ENCODE peak calls at places on chromosomes 3 and 15, in five cellular contexts. Q, A, L, J and N are unnamed samples.

GRCh38 chr3:43162573-43163084 is 56.8 kb upstream of the POMGNT2 start:
- DNase-seq in Q (no peak), A (no peak), L (no peak), J (no peak), N (no peak)

GRCh38 chr3:43372809-43373587 is 86.7 kb downstream of the SNRK start:
- DNase-seq in Q (no peak), A (no peak), L (no peak), J (no peak), N (no peak)

GRCh38 chr15:39597751-39598185 is 16.9 kb downstream of the THBS1 start:
- DNase-seq in Q (no peak), A (no peak), L (no peak), J (no peak), N (no peak)

GRCh38 chr15:77327844-77328529 is 91.9 kb downstream of the PEAK1 start:
- DNase-seq in Q (no peak), A (no peak), L (no peak), J (no peak), N (no peak)

GRCh38 chr3:142777927-142778326 is 54.1 kb downstream of the TRPC1 start:
- DNase-seq in Q (no peak), A (no peak), L (no peak), J (no peak), N (no peak)

GRCh38 chr3:125212509-125213372 is at the start of gene SLC12A8:
- DNase-seq in Q (no peak), A (peak; percentile 67), L (no peak), J (no peak), N (peak; percentile 75)

GRCh38 chr15:79896634-79897379 is at the start of gene MTHFS:
- DNase-seq in Q (peak; percentile 65), A (peak; percentile 90), L (peak; percentile 91), J (peak; percentile 82), N (peak; percentile 94)

GRCh38 chr3:60423556-60423955 is 827.7 kb downstream of the FHIT start:
- DNase-seq in Q (no peak), A (no peak), L (no peak), J (no peak), N (no peak)

GRCh38 chr3:45124379-45124778 is 21.8 kb downstream of the CDCP1 start:
- DNase-seq in Q (no peak), A (no peak), L (no peak), J (no peak), N (no peak)

GRCh38 chr15:66234798-66235197 is 18.8 kb downstream of the MEGF11 start:
- DNase-seq in Q (no peak), A (no peak), L (no peak), J (no peak), N (no peak)

GRCh38 chr3:58249358-58250092 is 11.9 kb downstream of the ABHD6 start:
- DNase-seq in Q (no peak), A (peak; percentile 86), L (no peak), J (no peak), N (no peak)

GRCh38 chr15:32888221-32888761 is 170.5 kb downstream of the GREM1 start:
- DNase-seq in Q (no peak), A (no peak), L (no peak), J (no peak), N (no peak)

GRCh38 chr3:13879102-13879945 is 547 bp downstream of the WNT7A start:
- DNase-seq in Q (no peak), A (no peak), L (no peak), J (no peak), N (peak; percentile 79)

GRCh38 chr3:56923546-56924224 is 121.9 kb upstream of the ARHGEF3 start:
- DNase-seq in Q (no peak), A (no peak), L (no peak), J (no peak), N (no peak)

GRCh38 chr3:51269466-51269865 is 115.6 kb upstream of the MANF start:
- DNase-seq in Q (no peak), A (no peak), L (no peak), J (no peak), N (no peak)

GRCh38 chr15:40528801-40529200 is 36.0 kb downstream of the CCDC32 start:
- DNase-seq in Q (no peak), A (no peak), L (no peak), J (no peak), N (no peak)

GRCh38 chr15:64847016-64847415 is 5.3 kb downstream of the PLEKHO2 start:
- DNase-seq in Q (no peak), A (no peak), L (no peak), J (no peak), N (peak; percentile 29)

GRCh38 chr3:161014997-161015749 is 90.0 kb downstream of the B3GALNT1 start:
- DNase-seq in Q (no peak), A (no peak), L (no peak), J (no peak), N (no peak)

GRCh38 chr3:15241341-15241740 is 35.3 kb downstream of the CAPN7 start:
- DNase-seq in Q (peak; percentile 42), A (no peak), L (no peak), J (no peak), N (no peak)

GRCh38 chr3:176274161-176274560 is 923.1 kb downstream of the TBL1XR1 start:
- DNase-seq in Q (no peak), A (no peak), L (no peak), J (no peak), N (no peak)

GRCh38 chr3:166248784-166249183 is 411.6 kb upstream of the BCHE start:
- DNase-seq in Q (no peak), A (no peak), L (no peak), J (no peak), N (no peak)

GRCh38 chr3:34009480-34009844 is 211.0 kb downstream of the PDCD6IP start:
- DNase-seq in Q (no peak), A (no peak), L (no peak), J (no peak), N (no peak)

GRCh38 chr15:57631386-57632110 is 39.8 kb downstream of the MYZAP start:
- DNase-seq in Q (no peak), A (no peak), L (no peak), J (no peak), N (no peak)

GRCh38 chr3:144549161-144549560 is 577.5 kb downstream of the DIPK2A start:
- DNase-seq in Q (no peak), A (no peak), L (no peak), J (no peak), N (no peak)

GRCh38 chr15:49464513-49464912 is 41.5 kb downstream of the FGF7 start:
- DNase-seq in Q (no peak), A (no peak), L (no peak), J (no peak), N (no peak)

GRCh38 chr15:48775556-48775955 is 35.3 kb downstream of the CEP152 start:
- DNase-seq in Q (no peak), A (no peak), L (no peak), J (no peak), N (no peak)

GRCh38 chr15:63509933-63510547 is 5.6 kb downstream of the USP3 start:
- DNase-seq in Q (no peak), A (no peak), L (no peak), J (no peak), N (no peak)

GRCh38 chr15:29698030-29698701 is 124.1 kb downstream of the TJP1 start:
- DNase-seq in Q (no peak), A (no peak), L (no peak), J (no peak), N (no peak)

GRCh38 chr3:50978991-50979667 is 304.4 kb downstream of the DOCK3 start:
- DNase-seq in Q (no peak), A (no peak), L (no peak), J (no peak), N (no peak)

GRCh38 chr3:61606196-61606595 is 44.8 kb downstream of the PTPRG start:
- DNase-seq in Q (no peak), A (no peak), L (no peak), J (no peak), N (no peak)

GRCh38 chr15:77030928-77031375 is 36.0 kb downstream of the PSTPIP1 start:
- DNase-seq in Q (no peak), A (peak; percentile 41), L (no peak), J (no peak), N (peak; percentile 52)

GRCh38 chr15:28094732-28095521 is 4.2 kb downstream of the OCA2 start:
- DNase-seq in Q (no peak), A (peak; percentile 69), L (peak; percentile 90), J (peak; percentile 61), N (peak; percentile 94)

GRCh38 chr15:38085104-38085503 is 150.7 kb downstream of the TMCO5A start:
- DNase-seq in Q (no peak), A (no peak), L (no peak), J (no peak), N (no peak)

GRCh38 chr3:195574497-195575304 is 9.0 kb downstream of the APOD start:
- DNase-seq in Q (no peak), A (no peak), L (no peak), J (no peak), N (no peak)
- H3K27ac ChIP-seq in Q (no peak overlapping the region), A (no peak overlapping the region), L (no peak overlapping the region), J (no peak overlapping the region), N (no peak overlapping the region)

DNA sequence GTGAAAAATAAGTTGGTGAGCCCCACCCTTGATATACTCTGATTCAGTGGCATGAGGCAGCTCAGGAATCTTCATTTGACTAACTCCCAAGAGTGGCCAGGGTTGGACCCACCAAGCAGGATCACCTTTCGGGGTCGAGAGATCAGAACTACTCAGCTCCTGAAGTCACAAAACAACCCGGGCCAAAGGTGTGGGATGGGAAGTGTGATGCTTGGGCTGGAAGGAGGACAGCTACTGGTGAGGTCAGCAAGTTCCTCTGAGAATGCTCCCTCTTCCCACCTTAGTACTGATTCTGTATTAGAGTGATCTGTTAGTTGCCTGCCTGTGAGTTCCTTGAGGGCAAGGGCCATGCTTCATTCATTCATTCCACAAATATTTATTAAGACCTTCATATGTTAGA is 15.1 kb downstream of the ESYT3 start:
- DNase-seq in Q (no peak), A (no peak), L (no peak), J (no peak), N (no peak)
- H3K27ac ChIP-seq in Q (no peak overlapping the region), A (no peak overlapping the region), L (no peak overlapping the region), J (no peak overlapping the region), N (no peak overlapping the region)

GRCh38 chr3:187738089-187738399 is 7.2 kb downstream of the BCL6 start:
- DNase-seq in Q (no peak), A (no peak), L (no peak), J (no peak), N (no peak)

GRCh38 chr3:187737401-187738088 is 7.7 kb downstream of the BCL6 start:
- DNase-seq in Q (peak; percentile 68), A (peak; percentile 86), L (peak; percentile 88), J (peak; percentile 81), N (peak; percentile 94)

GRCh38 chr3:187735837-187736236 is 9.4 kb downstream of the BCL6 start:
- DNase-seq in Q (no peak), A (peak; percentile 91), L (no peak), J (no peak), N (no peak)

GRCh38 chr3:187735383-187735782 is 9.9 kb downstream of the BCL6 start:
- DNase-seq in Q (no peak), A (no peak), L (no peak), J (no peak), N (no peak)

DNA sequence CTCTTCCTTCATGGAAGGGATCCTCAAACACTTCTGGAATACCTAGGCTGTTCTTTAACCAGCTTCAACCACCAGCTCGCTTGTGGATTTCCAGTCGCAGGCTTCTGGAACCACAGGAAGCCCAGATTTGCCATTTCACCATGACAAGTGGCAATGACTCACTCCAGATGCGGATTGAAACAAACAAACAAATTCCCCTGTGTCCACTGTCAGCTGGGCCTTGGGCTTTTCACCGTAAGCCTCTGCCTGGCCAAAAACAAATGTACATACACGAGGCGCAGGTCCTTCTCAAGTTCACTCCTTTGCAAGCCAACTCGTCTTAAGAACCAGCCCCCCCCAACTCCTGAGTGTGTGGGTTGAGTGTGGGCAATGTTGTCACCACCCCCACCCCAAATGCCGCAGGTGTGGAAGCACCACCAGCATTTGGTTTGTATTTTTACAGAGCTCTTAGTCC is 8.8 kb downstream of the BCL6 start:
- DNase-seq in Q (no peak), A (no peak), L (peak; percentile 45), J (no peak), N (no peak)
- H3K27ac ChIP-seq in Q (peak overlapping the region; percentile 100), A (peak overlapping the region; percentile 99), L (peak overlapping the region; percentile 99), J (peak overlapping the region; percentile 99), N (no peak overlapping the region)

GRCh38 chr15:98850991-98851776 is 156.4 kb downstream of the PGPEP1L start:
- DNase-seq in Q (peak; percentile 68), A (peak; percentile 57), L (peak; percentile 84), J (peak; percentile 71), N (peak; percentile 82)
- H3K27ac ChIP-seq in Q (peak overlapping the region; percentile 94), A (no peak overlapping the region), L (peak overlapping the region; percentile 85), J (peak overlapping the region; percentile 65), N (peak overlapping the region; percentile 68)